ENCODE peak calls at places on chromosomes 13 and 19, in ten cellular contexts. One of them, this sample, is unnamed.

GRCh38 chr13:53138369-53139036 is 109.9 kb downstream of the OLFM4 start:
- DNase-seq in RWPE1: no peak
- DNase-seq in transverse colon: no peak
- DNase-seq in activated naive CD8-positive, alpha-beta T cell treated with anti-CD3 and anti-CD28 coated beads, Interleukin-2, amount 50 U/mL, for 24 hours: no peak
- DNase-seq in AG09309: no peak
- DNase-seq in H7: no peak
- DNase-seq in activated CD4-positive, alpha-beta T cell treated with anti-CD3 and anti-CD28 coated beads, Interleukin-2, amount 50 U/mL, for 48 hours: no peak
- DNase-seq in HCEC 1CT: no peak
- DNase-seq in posterior cingulate gyrus: no peak
- DNase-seq in MCF 10A: peak
- DNase-seq in this sample: no peak

GRCh38 chr13:112353856-112354255 is 22.3 kb upstream of the SPACA7 start:
- DNase-seq in activated CD4-positive, alpha-beta T cell treated with anti-CD3 and anti-CD28 coated beads, Interleukin-2, amount 50 U/mL, for 48 hours: no peak
- DNase-seq in HCEC 1CT: no peak
- DNase-seq in H7: no peak
- DNase-seq in MCF 10A: no peak
- DNase-seq in transverse colon: no peak
- DNase-seq in activated naive CD8-positive, alpha-beta T cell treated with anti-CD3 and anti-CD28 coated beads, Interleukin-2, amount 50 U/mL, for 24 hours: no peak
- DNase-seq in posterior cingulate gyrus: no peak
- DNase-seq in AG09309: no peak
- DNase-seq in RWPE1: no peak
- DNase-seq in this sample: no peak

GRCh38 chr19:44685877-44686276 is 13.1 kb upstream of the CEACAM16 start:
- DNase-seq in posterior cingulate gyrus: no peak
- DNase-seq in activated CD4-positive, alpha-beta T cell treated with anti-CD3 and anti-CD28 coated beads, Interleukin-2, amount 50 U/mL, for 48 hours: no peak
- DNase-seq in MCF 10A: no peak
- DNase-seq in activated naive CD8-positive, alpha-beta T cell treated with anti-CD3 and anti-CD28 coated beads, Interleukin-2, amount 50 U/mL, for 24 hours: no peak
- DNase-seq in RWPE1: no peak
- DNase-seq in transverse colon: no peak
- DNase-seq in AG09309: peak
- DNase-seq in HCEC 1CT: peak
- DNase-seq in H7: no peak
- DNase-seq in this sample: no peak

GRCh38 chr19:38277969-38278680 is 13.8 kb downstream of the SPINT2 start:
- DNase-seq in H7: no peak
- DNase-seq in HCEC 1CT: peak
- DNase-seq in transverse colon: no peak
- DNase-seq in RWPE1: no peak
- DNase-seq in activated CD4-positive, alpha-beta T cell treated with anti-CD3 and anti-CD28 coated beads, Interleukin-2, amount 50 U/mL, for 48 hours: no peak
- DNase-seq in activated naive CD8-positive, alpha-beta T cell treated with anti-CD3 and anti-CD28 coated beads, Interleukin-2, amount 50 U/mL, for 24 hours: no peak
- DNase-seq in AG09309: no peak
- DNase-seq in posterior cingulate gyrus: no peak
- DNase-seq in MCF 10A: no peak
- DNase-seq in this sample: no peak

GRCh38 chr19:49881672-49882394 is 4.3 kb downstream of the TBC1D17 start:
- DNase-seq in MCF 10A: no peak
- DNase-seq in HCEC 1CT: no peak
- DNase-seq in activated CD4-positive, alpha-beta T cell treated with anti-CD3 and anti-CD28 coated beads, Interleukin-2, amount 50 U/mL, for 48 hours: no peak
- DNase-seq in H7: peak
- DNase-seq in activated naive CD8-positive, alpha-beta T cell treated with anti-CD3 and anti-CD28 coated beads, Interleukin-2, amount 50 U/mL, for 24 hours: no peak
- DNase-seq in transverse colon: no peak
- DNase-seq in RWPE1: peak
- DNase-seq in AG09309: no peak
- DNase-seq in posterior cingulate gyrus: no peak
- DNase-seq in this sample: peak

GRCh38 chr13:51998723-51999471 is 12.4 kb downstream of the ATP7B start:
- DNase-seq in H7: peak
- DNase-seq in MCF 10A: no peak
- DNase-seq in HCEC 1CT: no peak
- DNase-seq in RWPE1: no peak
- DNase-seq in activated naive CD8-positive, alpha-beta T cell treated with anti-CD3 and anti-CD28 coated beads, Interleukin-2, amount 50 U/mL, for 24 hours: no peak
- DNase-seq in posterior cingulate gyrus: no peak
- DNase-seq in activated CD4-positive, alpha-beta T cell treated with anti-CD3 and anti-CD28 coated beads, Interleukin-2, amount 50 U/mL, for 48 hours: no peak
- DNase-seq in transverse colon: no peak
- DNase-seq in AG09309: no peak
- DNase-seq in this sample: no peak

GRCh38 chr19:4058696-4059492 is 7.8 kb downstream of the ZBTB7A start:
- DNase-seq in HCEC 1CT: no peak
- DNase-seq in MCF 10A: no peak
- DNase-seq in posterior cingulate gyrus: peak
- DNase-seq in AG09309: no peak
- DNase-seq in H7: peak
- DNase-seq in activated CD4-positive, alpha-beta T cell treated with anti-CD3 and anti-CD28 coated beads, Interleukin-2, amount 50 U/mL, for 48 hours: no peak
- DNase-seq in transverse colon: peak
- DNase-seq in RWPE1: no peak
- DNase-seq in activated naive CD8-positive, alpha-beta T cell treated with anti-CD3 and anti-CD28 coated beads, Interleukin-2, amount 50 U/mL, for 24 hours: no peak
- DNase-seq in this sample: no peak

GRCh38 chr13:20161951-20162300 is 1.1 kb upstream of the GJA3 start:
- DNase-seq in RWPE1: no peak
- DNase-seq in transverse colon: no peak
- DNase-seq in activated CD4-positive, alpha-beta T cell treated with anti-CD3 and anti-CD28 coated beads, Interleukin-2, amount 50 U/mL, for 48 hours: no peak
- DNase-seq in H7: no peak
- DNase-seq in HCEC 1CT: no peak
- DNase-seq in activated naive CD8-positive, alpha-beta T cell treated with anti-CD3 and anti-CD28 coated beads, Interleukin-2, amount 50 U/mL, for 24 hours: no peak
- DNase-seq in MCF 10A: no peak
- DNase-seq in posterior cingulate gyrus: no peak
- DNase-seq in AG09309: no peak
- DNase-seq in this sample: no peak

GRCh38 chr19:41186971-41187883 is 5.8 kb upstream of the CYP2S1 start:
- DNase-seq in posterior cingulate gyrus: no peak
- DNase-seq in transverse colon: no peak
- DNase-seq in HCEC 1CT: no peak
- DNase-seq in MCF 10A: no peak
- DNase-seq in H7: no peak
- DNase-seq in AG09309: no peak
- DNase-seq in RWPE1: no peak
- DNase-seq in activated CD4-positive, alpha-beta T cell treated with anti-CD3 and anti-CD28 coated beads, Interleukin-2, amount 50 U/mL, for 48 hours: no peak
- DNase-seq in activated naive CD8-positive, alpha-beta T cell treated with anti-CD3 and anti-CD28 coated beads, Interleukin-2, amount 50 U/mL, for 24 hours: no peak
- DNase-seq in this sample: no peak

GRCh38 chr13:36430247-36431203 is 1.8 kb upstream of the CCNA1 start:
- DNase-seq in H7: peak
- DNase-seq in RWPE1: no peak
- DNase-seq in AG09309: no peak
- DNase-seq in posterior cingulate gyrus: no peak
- DNase-seq in activated naive CD8-positive, alpha-beta T cell treated with anti-CD3 and anti-CD28 coated beads, Interleukin-2, amount 50 U/mL, for 24 hours: no peak
- DNase-seq in activated CD4-positive, alpha-beta T cell treated with anti-CD3 and anti-CD28 coated beads, Interleukin-2, amount 50 U/mL, for 48 hours: no peak
- DNase-seq in transverse colon: no peak
- DNase-seq in MCF 10A: no peak
- DNase-seq in HCEC 1CT: no peak
- DNase-seq in this sample: no peak

GRCh38 chr13:110680852-110681251 is 25.1 kb downstream of the CARS2 start:
- DNase-seq in HCEC 1CT: no peak
- DNase-seq in AG09309: no peak
- DNase-seq in RWPE1: peak
- DNase-seq in activated naive CD8-positive, alpha-beta T cell treated with anti-CD3 and anti-CD28 coated beads, Interleukin-2, amount 50 U/mL, for 24 hours: no peak
- DNase-seq in H7: peak
- DNase-seq in transverse colon: no peak
- DNase-seq in posterior cingulate gyrus: no peak
- DNase-seq in activated CD4-positive, alpha-beta T cell treated with anti-CD3 and anti-CD28 coated beads, Interleukin-2, amount 50 U/mL, for 48 hours: peak
- DNase-seq in MCF 10A: peak
- DNase-seq in this sample: peak

GRCh38 chr13:21033224-21033855 is 28.0 kb downstream of the LATS2 start:
- DNase-seq in activated CD4-positive, alpha-beta T cell treated with anti-CD3 and anti-CD28 coated beads, Interleukin-2, amount 50 U/mL, for 48 hours: no peak
- DNase-seq in AG09309: no peak
- DNase-seq in MCF 10A: peak
- DNase-seq in posterior cingulate gyrus: no peak
- DNase-seq in RWPE1: no peak
- DNase-seq in HCEC 1CT: peak
- DNase-seq in activated naive CD8-positive, alpha-beta T cell treated with anti-CD3 and anti-CD28 coated beads, Interleukin-2, amount 50 U/mL, for 24 hours: no peak
- DNase-seq in transverse colon: peak
- DNase-seq in H7: no peak
- DNase-seq in this sample: no peak

GRCh38 chr13:31747271-31747670 is 7.9 kb downstream of the RXFP2 start:
- DNase-seq in AG09309: no peak
- DNase-seq in posterior cingulate gyrus: no peak
- DNase-seq in activated naive CD8-positive, alpha-beta T cell treated with anti-CD3 and anti-CD28 coated beads, Interleukin-2, amount 50 U/mL, for 24 hours: no peak
- DNase-seq in HCEC 1CT: no peak
- DNase-seq in H7: no peak
- DNase-seq in MCF 10A: no peak
- DNase-seq in activated CD4-positive, alpha-beta T cell treated with anti-CD3 and anti-CD28 coated beads, Interleukin-2, amount 50 U/mL, for 48 hours: no peak
- DNase-seq in transverse colon: no peak
- DNase-seq in RWPE1: no peak
- DNase-seq in this sample: no peak

GRCh38 chr19:14023404-14024235 is 4.3 kb upstream of the RLN3 start:
- DNase-seq in RWPE1: peak
- DNase-seq in transverse colon: peak
- DNase-seq in activated CD4-positive, alpha-beta T cell treated with anti-CD3 and anti-CD28 coated beads, Interleukin-2, amount 50 U/mL, for 48 hours: peak
- DNase-seq in activated naive CD8-positive, alpha-beta T cell treated with anti-CD3 and anti-CD28 coated beads, Interleukin-2, amount 50 U/mL, for 24 hours: peak
- DNase-seq in AG09309: no peak
- DNase-seq in HCEC 1CT: peak
- DNase-seq in H7: peak
- DNase-seq in posterior cingulate gyrus: no peak
- DNase-seq in MCF 10A: peak
- DNase-seq in this sample: peak

This sample was measured in K562.